ENCODE peak calls at places on chromosomes 16 and 17, in four cellular contexts. B, Y, O and W are unnamed samples.
A peak's percentile ranks its signal among the peaks of the same experiment; 100 is the strongest.

GRCh38 chr16:49280022-49280741 is 1.5 kb downstream of the CBLN1 start:
- DNase-seq in O (no peak), B (no peak), Y (no peak), W (no peak)

GRCh38 chr16:54473201-54473993 is 186.8 kb upstream of the IRX3 start:
- DNase-seq in Y (no peak), B (no peak), O (no peak), W (no peak)

GRCh38 chr16:50680907-50681885 is at the start of gene SNX20:
- DNase-seq in Y (peak; percentile 34), B (peak; percentile 36), O (no peak), W (no peak)

GRCh38 chr16:8961811-8962390 is 1.8 kb downstream of the USP7 start:
- DNase-seq in O (no peak), B (no peak), Y (no peak), W (no peak)

GRCh38 chr17:933168-934083 is 46.1 kb downstream of the NXN start:
- DNase-seq in Y (peak; percentile 33), O (peak; percentile 74), B (no peak), W (peak; percentile 76)

GRCh38 chr16:27407158-27407557 is 5.2 kb downstream of the IL21R start:
- DNase-seq in Y (no peak), O (no peak), B (no peak), W (no peak)

GRCh38 chr16:85334718-85335583 is 222.7 kb upstream of the CIBAR2 start:
- DNase-seq in B (no peak), O (no peak), Y (peak; percentile 78), W (peak; percentile 26)

GRCh38 chr17:32157225-32157624 is 14.9 kb downstream of the RHOT1 start:
- DNase-seq in B (no peak), O (no peak), Y (no peak), W (no peak)

GRCh38 chr17:17082878-17083277 is 40.6 kb downstream of the MPRIP start:
- DNase-seq in Y (no peak), B (no peak), O (peak; percentile 6), W (no peak)

GRCh38 chr16:73671102-73671501 is 623.2 kb upstream of the ZFHX3 start:
- DNase-seq in O (no peak), B (no peak), Y (no peak), W (no peak)

GRCh38 chr17:4969551-4970231 is 2.1 kb upstream of the SPAG7 start:
- DNase-seq in Y (no peak), O (no peak), B (no peak), W (no peak)

GRCh38 chr16:29649560-29650494 is 13.2 kb upstream of the SPN start:
- DNase-seq in O (no peak), B (no peak), Y (no peak), W (no peak)

GRCh38 chr16:75576384-75576811 is 10.2 kb downstream of the GABARAPL2 start:
- DNase-seq in B (no peak), O (no peak), Y (no peak), W (no peak)

GRCh38 chr17:418421-418751 is 65.8 kb upstream of the RPH3AL start:
- DNase-seq in B (no peak), Y (no peak), O (no peak), W (no peak)

GRCh38 chr16:84044108-84044488 is 1.5 kb upstream of the SLC38A8 start:
- DNase-seq in Y (no peak), O (no peak), B (no peak), W (no peak)

GRCh38 chr16:88591577-88592021 is 21.4 kb downstream of the ZC3H18 start:
- DNase-seq in O (no peak), B (peak; percentile 24), Y (no peak), W (no peak)

GRCh38 chr16:4140652-4141051 is 24.4 kb upstream of the ADCY9 start:
- DNase-seq in B (no peak), O (no peak), Y (no peak), W (peak; percentile 51)

GRCh38 chr16:27718767-27719445 is 169.0 kb downstream of the KATNIP start:
- DNase-seq in B (no peak), O (peak; percentile 31), Y (no peak), W (no peak)

GRCh38 chr16:56910654-56911539 is 21.0 kb upstream of the HERPUD1 start:
- DNase-seq in B (peak; percentile 37), O (peak; percentile 41), Y (no peak), W (no peak)

GRCh38 chr17:39541652-39542051 is 66.1 kb downstream of the NEUROD2 start:
- DNase-seq in B (no peak), O (no peak), Y (no peak), W (no peak)

GRCh38 chr17:41860254-41860931 is 4.8 kb downstream of the KLHL11 start:
- DNase-seq in O (no peak), Y (no peak), B (no peak), W (no peak)

GRCh38 chr16:4290236-4290830 is 17.5 kb upstream of the TFAP4 start:
- DNase-seq in O (peak; percentile 74), Y (no peak), B (no peak), W (no peak)

GRCh38 chr17:14886200-14886739 is 378.9 kb downstream of the PMP22 start:
- DNase-seq in Y (no peak), O (no peak), B (no peak), W (no peak)

GRCh38 chr16:66898207-66898606 is 17.9 kb downstream of the PDP2 start:
- DNase-seq in O (no peak), Y (no peak), B (peak; percentile 50), W (no peak)

GRCh38 chr17:15291674-15292361 is 26.7 kb upstream of the PMP22 start:
- DNase-seq in Y (no peak), O (no peak), B (no peak), W (no peak)

GRCh38 chr16:10130482-10130996 is 51.7 kb downstream of the GRIN2A start:
- DNase-seq in B (no peak), Y (no peak), O (no peak), W (no peak)

GRCh38 chr16:35221482-35222185 is 1762.2 kb downstream of the TP53TG3F start:
- DNase-seq in O (no peak), B (no peak), Y (no peak), W (no peak)

GRCh38 chr16:89045181-89045815 is 48.4 kb upstream of the ACSF3 start:
- DNase-seq in O (peak; percentile 33), B (no peak), Y (no peak), W (no peak)

GRCh38 chr17:75508122-75508719 is 7.1 kb downstream of the CASKIN2 start:
- DNase-seq in O (no peak), Y (no peak), B (no peak), W (no peak)

GRCh38 chr17:75506134-75506533 is 9.2 kb downstream of the CASKIN2 start:
- DNase-seq in B (no peak), Y (no peak), O (peak; percentile 52), W (no peak)

GRCh38 chr17:75505640-75506039 is 9.7 kb downstream of the CASKIN2 start:
- DNase-seq in O (peak; percentile 57), Y (no peak), B (no peak), W (no peak)

GRCh38 chr17:75507712-75508111 is 7.6 kb downstream of the CASKIN2 start:
- DNase-seq in B (no peak), Y (no peak), O (no peak), W (no peak)

DNA sequence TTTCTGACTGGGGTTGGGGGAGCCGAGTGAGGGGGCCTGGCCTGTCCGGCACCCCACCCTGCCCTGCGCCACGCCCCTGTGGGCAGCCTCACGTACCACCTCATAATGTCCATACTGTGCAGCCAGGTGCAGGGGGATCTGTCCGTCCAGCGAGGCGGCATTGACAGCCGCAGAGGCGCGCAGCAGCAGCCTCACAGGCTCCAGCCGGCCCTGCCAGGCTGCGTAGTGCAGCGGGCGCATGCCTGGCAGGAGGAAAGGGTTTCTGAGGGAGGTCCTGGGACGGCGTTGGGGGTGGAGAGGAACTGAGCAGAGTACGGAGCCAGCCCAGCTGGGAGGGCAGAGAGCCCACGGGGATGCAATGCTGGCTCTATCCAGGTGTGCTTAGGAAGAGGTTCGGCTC is 8.4 kb downstream of the CASKIN2 start:
- DNase-seq in B (no peak), Y (no peak), O (no peak), W (no peak)
- H3K4me1 ChIP-seq in B (peaks cover 28% of the 10 kb centered on the region), Y (peaks cover 9% of the 10 kb centered on the region), O (peaks cover 17% of the 10 kb centered on the region), W (no peaks in the 10 kb centered on the region)

GRCh38 chr16:52816993-52817392 is 235.7 kb downstream of the CHD9NB start:
- DNase-seq in B (no peak), O (no peak), Y (no peak), W (no peak)

GRCh38 chr16:52812945-52813556 is 239.6 kb downstream of the CHD9NB start:
- DNase-seq in O (no peak), Y (no peak), B (no peak), W (no peak)
- H3K27ac ChIP-seq in O (no peak overlapping the region), Y (no peak overlapping the region), B (no peak overlapping the region), W (no peak overlapping the region)

DNA sequence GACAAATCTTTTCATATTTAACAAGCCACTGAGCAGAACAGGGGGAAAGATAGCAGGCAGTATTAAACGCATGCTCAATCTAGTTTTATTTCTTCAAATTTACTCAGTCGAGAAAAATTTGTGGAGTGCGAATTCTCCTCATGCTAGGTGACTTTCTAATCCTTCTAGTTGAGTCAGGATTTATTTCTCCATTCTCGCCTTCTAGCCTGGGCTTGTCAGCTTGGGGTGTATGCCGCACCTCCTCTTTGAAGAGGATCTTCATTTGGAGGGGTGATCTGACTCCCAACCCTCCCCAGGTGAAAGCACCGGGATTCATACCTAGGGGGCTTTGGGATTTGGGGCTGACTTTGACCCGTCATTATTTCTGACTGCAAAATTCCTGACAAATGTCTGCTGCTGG is 440.9 kb downstream of the MAF start:
- DNase-seq in O (no peak), B (no peak), Y (no peak), W (no peak)
- H3K4me3 ChIP-seq in O (no peak overlapping the region), B (no peak overlapping the region), Y (no peak overlapping the region), W (no peak overlapping the region)

DNA sequence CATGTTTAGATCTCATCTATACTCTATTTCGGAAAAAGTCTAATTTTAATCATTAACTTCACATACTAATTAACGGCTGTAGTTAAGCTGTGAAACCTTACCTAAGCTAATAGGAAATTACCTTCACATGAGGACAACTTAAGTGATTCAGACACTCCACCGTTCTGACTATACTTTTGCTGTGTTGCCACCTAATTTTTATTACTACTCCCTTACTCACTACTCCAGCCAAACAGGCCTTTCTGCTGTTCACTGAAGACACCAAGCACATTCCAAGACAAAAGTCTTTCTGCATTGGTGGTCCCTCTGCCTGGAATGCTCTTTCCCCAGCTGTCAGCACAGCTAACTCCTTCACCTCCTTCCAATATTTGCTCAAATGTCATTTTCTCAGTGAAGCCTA is 1.3 kb downstream of the CMTR2 start:
- DNase-seq in O (no peak), B (no peak), Y (no peak), W (no peak)
- H3K4me1 ChIP-seq in O (peaks cover 13% of the 10 kb centered on the region), B (peaks cover 22% of the 10 kb centered on the region), Y (peaks cover 9% of the 10 kb centered on the region), W (no peaks in the 10 kb centered on the region)

DNA sequence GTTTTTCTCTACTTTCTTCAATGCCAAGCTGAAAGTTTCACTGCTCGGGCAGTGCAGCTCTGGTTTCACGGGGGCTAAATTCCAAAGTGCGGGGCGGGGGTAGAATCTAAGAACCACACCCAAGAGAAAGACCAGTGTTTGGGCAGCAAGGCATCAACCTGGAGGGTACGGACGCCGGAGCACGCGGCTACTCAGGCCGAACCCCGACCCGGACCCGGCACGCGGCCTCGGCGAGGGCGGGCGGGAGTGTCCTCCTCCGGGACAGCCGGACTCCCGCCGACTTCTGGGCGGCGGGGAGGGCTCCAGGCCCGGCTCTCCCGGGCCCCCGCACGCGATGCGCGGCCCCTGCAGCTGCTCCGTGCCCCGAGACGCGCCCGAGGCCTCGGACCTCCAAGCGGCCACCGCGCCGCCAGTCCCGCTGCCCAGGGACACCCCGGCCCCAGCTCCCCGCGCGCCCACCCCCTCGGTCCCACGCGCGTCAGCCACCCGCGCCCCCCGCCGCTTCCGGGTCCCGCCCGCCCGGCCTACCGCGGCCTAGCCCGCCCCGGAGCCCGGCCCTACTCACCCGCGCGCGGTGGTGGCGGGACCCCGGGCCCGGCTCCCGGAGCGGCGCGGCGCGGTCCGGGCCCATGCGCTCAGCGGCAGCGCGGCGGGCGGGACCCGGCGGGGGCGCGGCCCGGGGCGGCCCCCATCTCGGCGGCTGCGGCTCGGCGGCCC is 561 bp downstream of the AXIN1 start:
- DNase-seq in Y (no peak), O (peak; percentile 79), B (peak; percentile 46), W (no peak)
- H3K27ac ChIP-seq in Y (peak overlapping the region; percentile 17), O (peak overlapping the region; percentile 68), B (peak overlapping the region; percentile 25), W (peak overlapping the region; percentile 48)